ENCODE peak calls at places on chromosomes 3 and 15, in ten cellular contexts. S is right lobe of liver, K is lower lobe of right lung, U is neuronal stem cell, N is body of pancreas, L is astrocyte, I is IMR-90, R is heart left ventricle, A is ovary, P is neural progenitor cell. O is an unnamed sample.

GRCh38 chr3:50189274-50189673 is 2.1 kb upstream of the GNAT1 start:
- DNase-seq in S (peak; percentile 81), K (peak; percentile 71), U (peak; percentile 66), N (peak; percentile 80), L (peak; percentile 60), I (peak; percentile 79), R (peak; percentile 81), A (peak; percentile 59), P (peak; percentile 89), O (no peak)

GRCh38 chr15:67109141-67110034 is 44.0 kb downstream of the SMAD3 start:
- DNase-seq in S (peak; percentile 83), K (peak; percentile 54), U (no peak), N (peak; percentile 60), L (peak; percentile 100), I (peak; percentile 99), R (peak; percentile 81), A (peak; percentile 66), P (no peak), O (no peak)

GRCh38 chr15:36590838-36591237 is 11.4 kb downstream of the CDIN1 start:
- DNase-seq in S (no peak), K (no peak), U (no peak), N (no peak), L (peak; percentile 98), I (peak; percentile 96), R (no peak), A (no peak), P (no peak), O (no peak)

GRCh38 chr15:87686308-87686707 is 570.2 kb downstream of the NTRK3 start:
- DNase-seq in S (no peak), K (no peak), U (no peak), N (no peak), L (no peak), I (no peak), R (no peak), A (no peak), P (no peak), O (no peak)

GRCh38 chr3:33377931-33378330 is 62.3 kb downstream of the UBP1 start:
- DNase-seq in S (no peak), K (no peak), U (no peak), N (no peak), L (peak; percentile 53), I (peak; percentile 84), R (no peak), A (no peak), P (no peak), O (no peak)

GRCh38 chr3:170622369-170623159 is 36.7 kb upstream of the SLC7A14 start:
- DNase-seq in S (no peak), K (no peak), U (no peak), N (no peak), L (peak; percentile 54), I (peak; percentile 99), R (peak; percentile 70), A (peak; percentile 51), P (no peak), O (no peak)

GRCh38 chr3:100496711-100497261 is 4.4 kb downstream of the TMEM45A start:
- DNase-seq in S (no peak), K (no peak), U (no peak), N (no peak), L (peak; percentile 87), I (peak; percentile 70), R (no peak), A (no peak), P (no peak), O (no peak)

GRCh38 chr3:14295037-14295436 is 107.4 kb upstream of the SLC6A6 start:
- DNase-seq in S (no peak), K (no peak), U (no peak), N (no peak), L (no peak), I (no peak), R (no peak), A (no peak), P (no peak), O (no peak)

GRCh38 chr3:185824467-185825378 is at the start of gene IGF2BP2:
- DNase-seq in S (peak; percentile 72), K (peak; percentile 83), U (peak; percentile 87), N (peak; percentile 73), L (peak; percentile 74), I (peak; percentile 80), R (peak; percentile 80), A (peak; percentile 59), P (peak; percentile 96), O (peak; percentile 38)

GRCh38 chr3:13092621-13093339 is 19.6 kb upstream of the IQSEC1 start:
- DNase-seq in S (peak; percentile 79), K (no peak), U (no peak), N (peak; percentile 85), L (no peak), I (no peak), R (peak; percentile 86), A (peak; percentile 93), P (no peak), O (no peak)

DNA sequence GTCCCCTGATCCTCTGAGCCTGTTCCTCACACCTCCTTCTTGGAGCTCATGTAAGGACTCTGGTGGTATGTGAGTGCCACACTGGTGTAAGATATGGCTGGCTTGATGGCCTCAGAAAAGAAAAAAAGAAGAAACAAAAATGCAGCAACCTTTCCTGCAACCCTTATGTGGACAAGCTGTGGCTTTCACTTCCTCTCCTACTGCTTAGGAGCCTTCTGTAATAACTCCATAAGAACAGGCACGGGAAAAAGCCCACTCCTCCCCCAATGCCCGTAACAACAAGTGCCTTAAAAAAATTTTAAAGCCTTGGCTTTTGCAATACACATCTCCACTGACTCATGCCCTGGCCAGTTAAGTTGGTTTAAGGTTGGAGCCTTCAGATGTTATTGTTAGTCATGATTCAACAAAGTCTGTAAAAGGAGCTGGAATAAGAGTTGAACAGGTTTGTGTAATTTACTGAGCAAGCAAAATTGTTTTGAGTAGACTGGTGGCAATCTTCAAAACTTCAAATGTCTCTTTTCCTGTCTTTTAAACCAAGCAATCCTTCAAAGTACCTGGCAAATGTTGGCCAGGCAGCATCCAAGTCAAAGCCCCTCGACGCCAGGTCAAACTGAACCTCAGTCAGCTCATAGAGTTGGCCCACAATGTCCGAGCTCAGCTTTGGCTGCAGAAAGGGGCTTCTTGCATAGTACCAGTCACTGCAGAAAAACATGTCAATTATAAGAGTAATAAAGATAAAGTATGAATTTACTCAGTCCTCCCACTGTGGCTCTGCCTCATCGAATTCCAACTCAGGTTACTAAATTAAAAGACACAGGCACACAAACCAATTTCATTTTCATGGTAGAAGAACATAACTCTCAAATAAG is 22.9 kb downstream of the FYCO1 start:
- DNase-seq in S (no peak), K (no peak), U (no peak), N (no peak), L (peak; percentile 92), I (peak; percentile 97), R (no peak), A (peak; percentile 53), P (no peak), O (no peak)
- H3K4me3 ChIP-seq in S (no peak overlapping the region), K (no peak overlapping the region), U (no peak overlapping the region), N (no peak overlapping the region), L (peak overlapping the region; percentile 12), I (no peak overlapping the region), R (no peak overlapping the region), A (no peak overlapping the region), P (no peak overlapping the region), O (no peak overlapping the region)

DNA sequence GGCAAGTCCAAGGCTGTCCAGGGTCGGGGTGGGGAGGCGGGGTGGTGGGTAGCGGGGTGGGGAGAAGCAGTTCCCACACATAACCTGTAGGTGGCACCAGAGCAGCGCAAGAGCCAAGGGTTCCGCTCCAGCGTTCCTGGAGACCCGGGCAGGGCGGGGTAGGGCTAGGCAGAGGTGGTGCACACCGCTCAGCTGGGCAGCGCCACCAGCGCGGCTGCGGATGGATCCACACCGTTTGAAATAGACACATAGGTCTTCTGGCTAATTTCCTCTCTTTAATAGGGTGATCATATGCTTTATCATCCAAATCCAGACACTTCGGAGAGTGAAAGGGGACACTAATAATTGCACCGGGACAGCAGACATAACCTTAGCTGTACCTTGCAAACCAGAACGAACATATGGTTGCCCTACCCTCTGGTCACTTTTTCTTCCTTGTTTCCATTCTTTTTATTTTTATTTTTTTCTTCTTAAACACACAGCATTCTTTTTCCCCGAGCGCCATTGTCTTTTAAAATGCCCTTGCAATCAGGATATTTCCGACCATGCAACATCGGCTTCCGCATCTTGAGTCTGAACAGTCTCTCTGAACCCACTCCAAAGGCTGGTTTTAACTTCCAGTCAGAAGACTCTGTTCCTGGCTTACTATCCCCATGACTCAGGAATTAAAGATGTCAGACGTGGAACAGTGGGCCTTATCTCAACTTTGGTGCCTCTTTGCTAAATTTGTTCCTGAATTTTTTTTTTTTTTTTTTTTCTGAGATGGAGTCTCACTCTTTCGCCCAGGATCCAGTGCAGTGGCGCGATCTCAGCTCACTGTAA is 12.5 kb upstream of the ZSCAN2 start:
- DNase-seq in S (peak; percentile 93), K (peak; percentile 93), U (peak; percentile 80), N (peak; percentile 95), L (peak; percentile 53), I (peak; percentile 64), R (peak; percentile 91), A (peak; percentile 82), P (peak; percentile 95), O (peak; percentile 84)
- H3K27ac ChIP-seq in S (no peak overlapping the region), K (no peak overlapping the region), U (no peak overlapping the region), N (peak overlapping the region; percentile 56), L (no peak overlapping the region), I (no peak overlapping the region), R (no peak overlapping the region), A (no peak overlapping the region), P (no peak overlapping the region), O (no peak overlapping the region)

DNA sequence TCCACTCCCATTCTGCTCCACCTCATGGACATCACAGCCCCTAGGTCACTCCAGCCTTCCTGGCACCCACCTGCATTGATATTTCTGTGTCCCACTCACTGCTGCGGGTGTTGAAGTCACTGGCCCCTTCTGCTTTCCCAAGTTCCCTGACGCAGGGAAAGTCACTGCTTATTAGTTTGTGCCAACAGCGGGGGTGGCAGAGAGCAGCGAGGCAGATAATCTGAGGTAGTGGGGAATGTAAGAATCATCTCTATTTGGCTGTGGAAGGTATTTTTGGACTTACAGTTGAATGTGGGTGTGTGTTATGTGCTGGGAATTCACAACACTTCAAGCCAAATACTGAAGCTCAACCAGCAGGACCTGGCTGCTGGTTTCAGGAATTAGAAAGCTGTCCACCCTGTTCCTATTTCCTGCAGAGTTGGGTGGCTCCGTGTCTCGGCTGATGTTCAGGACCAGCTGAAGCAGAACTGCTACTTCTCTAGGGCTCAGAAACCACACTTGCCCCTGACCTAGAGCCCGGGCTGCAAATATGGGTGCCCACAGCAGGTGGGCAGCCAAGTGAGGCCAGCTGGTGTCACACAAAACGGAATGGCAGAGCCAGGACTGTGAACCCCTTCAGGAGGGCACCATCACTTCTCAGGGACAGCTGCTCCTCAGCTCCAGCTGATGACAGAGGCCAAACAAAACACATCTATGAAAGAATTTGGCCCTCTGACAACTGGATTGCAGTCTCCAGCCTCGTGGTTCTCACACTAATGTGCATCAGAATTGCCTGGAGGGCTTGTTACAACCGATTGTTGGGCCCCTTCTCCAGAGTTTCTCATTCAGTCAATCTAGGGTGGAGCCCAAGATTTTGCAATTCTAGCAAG is 57.7 kb downstream of the SEMA5B start:
- DNase-seq in S (no peak), K (no peak), U (no peak), N (no peak), L (peak; percentile 90), I (peak; percentile 50), R (peak; percentile 58), A (no peak), P (no peak), O (no peak)
- H3K27me3 ChIP-seq in S (no peaks in the 10 kb centered on the region), K (no peaks in the 10 kb centered on the region), U (no peaks in the 10 kb centered on the region), N (no peaks in the 10 kb centered on the region), L (peaks cover 47% of the 10 kb centered on the region), I (peaks cover 69% of the 10 kb centered on the region), R (no peaks in the 10 kb centered on the region), A (no peaks in the 10 kb centered on the region), P (no peaks in the 10 kb centered on the region), O (no peaks in the 10 kb centered on the region)

DNA sequence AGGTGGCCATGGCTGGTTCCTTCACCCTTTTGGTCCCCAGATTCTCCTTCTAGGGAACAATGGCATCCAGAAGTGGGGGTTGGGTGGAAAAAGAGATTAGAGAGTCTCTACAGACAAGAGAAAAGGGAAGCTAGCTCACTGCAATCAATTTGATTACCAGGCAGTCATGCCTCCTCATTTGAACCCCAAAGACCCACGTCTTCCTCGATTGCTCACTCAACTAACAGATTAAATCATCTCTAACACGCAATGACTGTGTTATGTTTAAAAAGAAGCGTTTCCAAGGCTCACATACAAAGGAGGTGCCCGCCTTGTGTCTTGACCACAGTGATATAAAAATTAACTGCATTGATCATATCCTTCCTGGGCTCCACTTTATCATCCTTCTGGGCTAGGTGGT is 57.6 kb downstream of the BHLHE40 start:
- DNase-seq in S (no peak), K (no peak), U (no peak), N (no peak), L (no peak), I (no peak), R (no peak), A (no peak), P (no peak), O (no peak)
- H3K4me3 ChIP-seq in S (no peak overlapping the region), K (no peak overlapping the region), U (no peak overlapping the region), N (no peak overlapping the region), L (no peak overlapping the region), I (no peak overlapping the region), R (no peak overlapping the region), A (no peak overlapping the region), P (no peak overlapping the region), O (no peak overlapping the region)